ENCODE peak calls at places on chromosomes 3 and 15, in five cellular contexts. G is K562, T is vagina, O is breast epithelium, A is lower lobe of right lung. Y is an unnamed sample. For H3K36me3, the result is how much of the 10 kb centered on the place peaks cover.

GRCh38 chr3:143158549-143158988 is 39.0 kb downstream of the CHST2 start:
- DNase-seq in O (no peak), A (no peak), G (no peak), T (no peak), Y (no peak)

GRCh38 chr3:180284331-180285110 is 247.8 kb upstream of the PEX5L start:
- DNase-seq in T (no peak), A (no peak), O (no peak), G (no peak), Y (no peak)

GRCh38 chr3:178152010-178152409 is 384.2 kb upstream of the KCNMB2 start:
- DNase-seq in T (no peak), O (no peak), A (no peak), G (no peak), Y (no peak)

GRCh38 chr15:83794209-83794608 is 140.3 kb downstream of the ADAMTSL3 start:
- DNase-seq in T (no peak), G (no peak), O (no peak), A (no peak), Y (no peak)

GRCh38 chr3:106844638-106845037 is 532.6 kb upstream of the CCDC54 start:
- DNase-seq in T (no peak), G (no peak), O (no peak), A (no peak), Y (no peak)

GRCh38 chr15:65829150-65829764 is 37.2 kb upstream of the DENND4A start:
- DNase-seq in G (peak), O (no peak), A (no peak), T (no peak), Y (no peak)

GRCh38 chr3:129611446-129611800 is 4.9 kb upstream of the PLXND1 start:
- DNase-seq in T (no peak), G (no peak), A (no peak), O (no peak), Y (no peak)

GRCh38 chr15:58458076-58458475 is 26.3 kb downstream of the LIPC start:
- DNase-seq in T (no peak), A (no peak), O (no peak), G (no peak), Y (no peak)

GRCh38 chr3:121529308-121529707 is 16.5 kb downstream of the POLQ start:
- DNase-seq in O (no peak), T (no peak), A (no peak), G (no peak), Y (no peak)

GRCh38 chr3:119541547-119541946 is 17.9 kb downstream of the CD80 start:
- DNase-seq in T (no peak), G (no peak), O (no peak), A (no peak), Y (no peak)

GRCh38 chr15:34582461-34583357 is 742 bp downstream of the GOLGA8B start:
- DNase-seq in O (no peak), T (no peak), A (no peak), G (peak), Y (no peak)

GRCh38 chr3:42118762-42119361 is 27.7 kb downstream of the TRAK1 start:
- DNase-seq in A (no peak), G (peak), O (no peak), T (no peak), Y (peak)

GRCh38 chr15:90184786-90185704 is 16.1 kb upstream of the SEMA4B start:
- DNase-seq in G (peak), T (no peak), A (peak), O (peak), Y (peak)
- H3K4me3 ChIP-seq in G (peak), T (peak), A (peak), O (peak), Y (peak)

DNA sequence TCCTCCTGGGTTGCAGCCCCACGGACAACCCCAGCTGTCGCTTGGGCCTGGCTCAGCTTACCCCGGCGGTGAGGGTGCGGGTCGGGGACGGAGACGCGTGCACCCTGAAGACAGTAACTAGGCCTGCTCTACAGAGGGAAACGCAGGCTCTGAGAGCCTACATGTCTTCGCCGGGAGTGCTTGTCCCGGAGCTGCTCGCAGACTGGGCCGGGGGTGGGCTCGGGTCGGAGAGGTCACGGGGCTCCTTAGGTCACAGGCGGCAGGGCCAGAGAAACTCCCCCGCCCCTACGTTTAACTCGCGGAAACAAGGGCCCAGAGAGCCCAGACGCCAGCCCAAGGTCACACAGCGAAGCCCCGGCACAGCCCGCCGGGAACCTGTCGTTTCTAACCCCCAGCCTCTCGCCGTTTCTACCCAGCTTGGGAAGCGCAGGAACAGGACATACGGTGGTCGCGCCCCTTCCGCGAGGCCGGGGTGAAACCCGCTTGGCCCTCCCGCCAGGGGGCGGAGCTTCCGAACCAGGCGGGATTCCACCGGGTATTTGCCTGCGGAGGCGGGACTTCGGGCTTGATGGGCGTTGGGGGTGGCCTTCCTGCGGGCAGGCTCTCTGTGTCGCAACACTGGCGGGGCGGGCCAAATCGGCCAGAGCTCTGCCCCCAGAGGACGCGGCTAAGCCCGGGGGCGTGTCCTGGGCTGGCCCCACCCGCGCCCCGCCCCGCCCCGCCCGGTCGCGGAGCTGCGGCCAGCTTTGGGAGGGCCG is at the start of gene HDAC11:
- DNase-seq in T (peak), A (peak), G (peak), O (peak), Y (peak)
- TF ChIP-seq CTCF in T (peak), A (peak), G (no peak), O (peak), Y (peak)

GRCh38 chr15:69434679-69435078 is 17.9 kb upstream of the RPLP1 start:
- DNase-seq in O (no peak), G (no peak), T (no peak), A (no peak), Y (no peak)

GRCh38 chr15:69439623-69440022 is 13.0 kb upstream of the RPLP1 start:
- DNase-seq in O (no peak), T (no peak), A (no peak), G (no peak), Y (no peak)

GRCh38 chr15:69433831-69434230 is 18.8 kb upstream of the RPLP1 start:
- DNase-seq in T (no peak), A (no peak), G (no peak), O (no peak), Y (no peak)

GRCh38 chr15:69435980-69436379 is 16.6 kb upstream of the RPLP1 start:
- DNase-seq in G (no peak), A (no peak), T (no peak), O (no peak), Y (no peak)

GRCh38 chr15:69434236-69434635 is 18.4 kb upstream of the RPLP1 start:
- DNase-seq in O (no peak), G (no peak), A (no peak), T (no peak), Y (no peak)
- H3K36me3 ChIP-seq in O (under half), G (half or more), A (under half), T (under half), Y (under half)

DNA sequence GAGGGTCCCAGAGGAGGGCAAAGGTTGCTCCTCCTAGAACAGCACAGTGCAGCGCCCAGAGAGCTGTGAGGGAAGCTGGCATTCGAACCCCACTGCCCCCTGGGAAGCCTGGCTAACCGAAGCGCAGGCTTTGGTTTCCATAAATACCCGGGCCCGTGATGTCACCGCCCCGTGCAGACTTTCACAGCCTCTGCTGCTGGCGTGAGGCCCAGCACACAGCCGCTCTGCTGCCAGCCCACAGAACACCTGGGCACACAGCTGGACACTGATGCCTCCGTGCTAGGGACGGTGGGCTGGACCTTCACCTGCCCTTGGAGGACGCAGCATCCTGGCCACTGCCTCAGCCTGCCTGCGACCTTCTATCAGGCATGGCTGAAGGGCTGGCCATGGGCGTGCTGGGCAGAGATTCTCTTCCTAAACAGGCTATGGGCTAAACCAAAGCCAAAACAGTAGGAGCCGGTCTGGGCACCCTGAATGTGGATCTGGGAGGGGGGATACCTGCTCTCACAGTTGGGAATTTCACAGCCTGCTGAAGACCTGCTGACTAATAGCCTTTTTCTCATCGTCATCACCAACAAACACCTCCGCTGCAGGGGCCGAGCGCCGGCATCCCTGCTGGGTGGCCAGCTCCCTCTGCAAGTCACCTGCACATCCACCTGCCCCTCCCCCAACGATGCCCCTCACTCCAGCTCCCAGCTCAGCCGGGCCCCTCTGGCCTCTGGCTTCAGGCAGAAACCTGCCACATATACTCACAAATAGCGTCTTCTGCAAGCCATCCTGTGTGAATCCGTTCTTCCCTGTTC is 789 bp downstream of the IQSEC1 start:
- DNase-seq in O (no peak), G (no peak), T (no peak), A (no peak), Y (no peak)
- H3K4me3 ChIP-seq in O (no peak), G (no peak), T (peak), A (peak), Y (no peak)

GRCh38 chr3:14758297-14758696 is 60.5 kb upstream of the FGD5 start:
- DNase-seq in O (no peak), G (no peak), A (no peak), T (no peak), Y (no peak)

GRCh38 chr3:14762701-14763100 is 56.1 kb upstream of the FGD5 start:
- DNase-seq in A (no peak), T (no peak), O (no peak), G (no peak), Y (no peak)

GRCh38 chr3:14760185-14760584 is 58.6 kb upstream of the FGD5 start:
- DNase-seq in O (no peak), G (no peak), T (no peak), A (no peak), Y (no peak)

GRCh38 chr3:14758893-14759292 is 59.9 kb upstream of the FGD5 start:
- DNase-seq in O (no peak), A (no peak), G (no peak), T (no peak), Y (no peak)

GRCh38 chr3:14761121-14761672 is 57.6 kb upstream of the FGD5 start:
- DNase-seq in G (peak), T (no peak), O (no peak), A (no peak), Y (no peak)
- TF ChIP-seq CTCF in G (no peak), T (no peak), O (no peak), A (no peak), Y (no peak)